ENCODE peak calls at places on chromosomes 6 and 20, in six cellular contexts. Y is brain microvascular endothelial cell, S is lower lobe of right lung, Q is transverse colon, J is ovary, M is Peyer's patch. X is an unnamed sample.

GRCh38 chr6:39499053-39499452 is 176.6 kb upstream of the KCNK16 start:
- DNase-seq in J (no peak), M (no peak), Q (no peak), S (no peak), Y (no peak), X (no peak)

GRCh38 chr20:13041574-13042457 is 33.0 kb downstream of the SPTLC3 start:
- DNase-seq in J (no peak), S (no peak), M (no peak), Y (no peak), Q (no peak), X (no peak)

GRCh38 chr20:31908424-31908823 is 38.0 kb downstream of the TTLL9 start:
- DNase-seq in J (no peak), S (no peak), Q (no peak), Y (no peak), M (no peak), X (no peak)

GRCh38 chr6:156782691-156783320 is 5.6 kb downstream of the ARID1B start:
- DNase-seq in J (no peak), M (no peak), Y (no peak), Q (no peak), S (no peak), X (no peak)

GRCh38 chr6:125155344-125155743 is 1.8 kb downstream of the TPD52L1 start:
- DNase-seq in Q (no peak), Y (no peak), J (no peak), S (no peak), M (no peak), X (no peak)

GRCh38 chr6:1377526-1378223 is 11.7 kb upstream of the FOXF2 start:
- DNase-seq in M (no peak), Y (no peak), J (no peak), Q (no peak), S (no peak), X (no peak)

GRCh38 chr6:110399219-110400071 is 15.9 kb downstream of the DDO start:
- DNase-seq in S (no peak), Q (no peak), Y (no peak), J (peak), M (no peak), X (no peak)

GRCh38 chr6:142796571-142796970 is 148.4 kb downstream of the HIVEP2 start:
- DNase-seq in S (peak), J (no peak), Y (peak), Q (no peak), M (no peak), X (no peak)

GRCh38 chr6:9516207-9516606 is 898.7 kb downstream of the TFAP2A start:
- DNase-seq in Y (peak), Q (no peak), S (no peak), J (no peak), M (no peak), X (no peak)

GRCh38 chr6:89400912-89401399 is 11.1 kb downstream of the RRAGD start:
- DNase-seq in J (no peak), Q (no peak), S (no peak), M (no peak), Y (no peak), X (no peak)

GRCh38 chr6:131255911-131256310 is 120.6 kb downstream of the AKAP7 start:
- DNase-seq in Q (no peak), Y (peak), M (no peak), J (no peak), S (no peak), X (no peak)

GRCh38 chr20:49397525-49397924 is 84.9 kb downstream of the KCNB1 start:
- DNase-seq in M (no peak), Y (peak), Q (no peak), S (no peak), J (no peak), X (peak)

GRCh38 chr6:71887006-71887743 is 825 bp downstream of the RIMS1 start:
- DNase-seq in S (no peak), Q (no peak), J (no peak), Y (no peak), M (no peak), X (no peak)
- TF ChIP-seq CTCF in S (no peak), Q (no peak), J (no peak), Y (no peak), M (no peak), X (no peak)

GRCh38 chr6:120378582-120379220 is 955.6 kb downstream of the TBC1D32 start:
- DNase-seq in J (no peak), Q (no peak), S (no peak), Y (no peak), M (no peak), X (no peak)
- TF ChIP-seq CTCF in J (no peak), Q (peak), S (peak), Y (peak), M (peak), X (peak)

DNA sequence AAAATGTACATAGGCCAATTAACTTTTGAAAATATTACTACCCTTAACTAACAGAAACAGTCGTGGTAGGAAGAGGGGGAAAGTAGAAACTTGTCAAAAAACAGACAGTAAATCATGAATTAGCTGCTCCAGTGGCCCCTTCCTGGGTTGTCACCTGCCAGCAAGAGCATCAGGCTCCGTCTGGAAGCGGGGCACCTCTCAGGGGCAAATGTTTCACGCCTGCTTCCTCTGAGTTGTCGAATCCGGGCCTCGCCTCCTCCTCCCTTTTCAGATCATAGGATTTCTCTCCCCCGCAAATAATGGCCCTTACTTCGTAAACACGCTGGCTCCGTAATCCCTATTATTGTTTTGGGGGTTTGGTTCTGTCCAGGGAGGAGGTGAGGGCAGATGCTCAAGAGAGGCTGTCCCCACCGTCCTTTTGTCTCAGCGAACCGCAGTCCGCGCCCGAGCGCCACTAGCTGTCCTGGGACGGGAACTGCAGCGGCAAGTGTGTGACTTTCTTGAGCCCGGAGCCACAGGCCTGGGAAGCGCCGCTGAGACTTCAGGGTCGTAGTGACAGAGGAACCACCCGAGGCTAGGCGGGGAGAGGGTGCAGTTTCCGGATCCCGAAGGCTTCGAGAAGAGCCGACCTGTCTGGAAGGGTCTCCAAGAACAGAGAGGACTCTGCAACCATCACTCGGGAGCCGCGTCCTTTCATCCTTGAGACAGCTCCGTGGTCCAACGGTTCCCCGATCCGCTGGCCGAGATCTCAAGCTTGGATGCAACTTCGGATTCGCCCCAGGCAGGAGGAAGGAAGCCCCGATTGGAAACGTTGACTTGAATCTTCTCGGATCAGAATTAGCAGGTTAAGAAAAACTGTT is 214.5 kb upstream of the ZNF184 start:
- DNase-seq in M (peak), Q (peak), J (peak), Y (peak), S (peak), X (peak)
- TF ChIP-seq CTCF in M (peak), Q (peak), J (peak), Y (peak), S (peak), X (peak)

GRCh38 chr6:3371222-3371949 is 85.5 kb downstream of the SLC22A23 start:
- DNase-seq in J (no peak), M (no peak), S (no peak), Q (no peak), Y (no peak), X (no peak)
- TF ChIP-seq CTCF in J (no peak), M (no peak), S (no peak), Q (no peak), Y (no peak), X (no peak)

X was measured in D721Med.